ENCODE peak calls at places on chromosome 4, in seven cellular contexts. N is HL-60, W is hepatocyte, A is prostate gland, Y is right cardiac atrium, U is A549, B is ovary. Q is an unnamed sample.

GRCh38 chr4:4694296-4694772 is 152.5 kb upstream of the STX18 start:
- DNase-seq in N (no peak), W (peak), A (peak), Y (no peak), U (no peak), B (peak), Q (no peak)

GRCh38 chr4:168674077-168674747 is 177.4 kb downstream of the PALLD start:
- DNase-seq in N (no peak), W (peak), A (no peak), Y (no peak), U (peak), B (no peak), Q (no peak)

GRCh38 chr4:6918345-6918744 is 8.7 kb downstream of the TBC1D14 start:
- DNase-seq in N (no peak), W (no peak), A (no peak), Y (no peak), U (no peak), B (no peak), Q (no peak)

GRCh38 chr4:99471896-99472295 is 36.8 kb upstream of the ADH7 start:
- DNase-seq in N (no peak), W (no peak), A (no peak), Y (no peak), U (no peak), B (no peak), Q (no peak)

GRCh38 chr4:6408263-6408662 is 64.2 kb downstream of the PPP2R2C start:
- DNase-seq in N (no peak), W (no peak), A (no peak), Y (no peak), U (peak), B (no peak), Q (no peak)

GRCh38 chr4:62288803-62289541 is 1088.8 kb downstream of the ADGRL3 start:
- DNase-seq in N (no peak), W (peak), A (no peak), Y (no peak), U (no peak), B (no peak), Q (no peak)

GRCh38 chr4:80049813-80050534 is 23.1 kb downstream of the ANTXR2 start:
- DNase-seq in N (no peak), W (no peak), A (no peak), Y (no peak), U (no peak), B (peak), Q (no peak)

GRCh38 chr4:69054578-69055200 is 41.6 kb upstream of the UGT2B7 start:
- DNase-seq in N (no peak), W (peak), A (no peak), Y (no peak), U (peak), B (no peak), Q (no peak)

GRCh38 chr4:82733636-82734035 is 65.0 kb downstream of the SCD5 start:
- DNase-seq in N (no peak), W (peak), A (no peak), Y (no peak), U (no peak), B (peak), Q (no peak)

GRCh38 chr4:2843909-2844584 is 403 bp downstream of the ADD1 start:
- DNase-seq in N (no peak), W (peak), A (peak), Y (peak), U (peak), B (peak), Q (peak)

GRCh38 chr4:2846172-2846571 is 2.5 kb downstream of the ADD1 start:
- DNase-seq in N (no peak), W (no peak), A (no peak), Y (no peak), U (no peak), B (no peak), Q (no peak)

GRCh38 chr4:2843023-2843908 is at the start of gene ADD1:
- DNase-seq in N (peak), W (peak), A (peak), Y (peak), U (peak), B (peak), Q (peak)

GRCh38 chr4:2839060-2839459 is 4.6 kb upstream of the ADD1 start:
- DNase-seq in N (no peak), W (no peak), A (no peak), Y (no peak), U (no peak), B (no peak), Q (no peak)

DNA sequence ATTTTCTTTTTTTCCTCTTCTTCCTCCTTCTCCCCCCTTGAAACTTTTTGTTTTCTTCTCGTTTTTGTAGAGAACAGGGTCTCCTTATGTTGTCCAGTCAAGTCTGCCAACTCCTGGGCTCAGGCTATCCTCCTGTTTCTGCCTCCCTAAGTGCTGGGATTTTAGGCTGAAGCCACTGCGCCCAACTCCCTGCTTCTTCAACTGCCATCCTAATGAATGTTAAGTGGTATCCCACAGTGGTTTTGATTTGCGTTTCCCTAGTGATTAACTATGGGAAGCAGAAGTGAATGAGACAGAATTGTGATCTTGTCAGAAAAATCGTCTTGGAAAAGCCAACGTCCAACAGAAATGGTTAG is 999 bp upstream of the ADD1 start:
- DNase-seq in N (no peak), W (no peak), A (no peak), Y (no peak), U (no peak), B (no peak), Q (no peak)
- H3K27ac ChIP-seq in N (peak), W (peak), A (peak), Y (peak), U (peak), B (peak), Q (peak)

GRCh38 chr4:56463711-56464110 is 3.7 kb upstream of the SRP72 start:
- DNase-seq in N (no peak), W (no peak), A (no peak), Y (no peak), U (no peak), B (no peak), Q (no peak)

GRCh38 chr4:56465599-56466295 is 1.7 kb upstream of the SRP72 start:
- DNase-seq in N (no peak), W (no peak), A (no peak), Y (no peak), U (no peak), B (no peak), Q (no peak)

GRCh38 chr4:56462157-56462556 is 5.3 kb upstream of the SRP72 start:
- DNase-seq in N (no peak), W (no peak), A (no peak), Y (no peak), U (no peak), B (no peak), Q (no peak)

GRCh38 chr4:56464581-56464980 is 2.8 kb upstream of the SRP72 start:
- DNase-seq in N (no peak), W (no peak), A (no peak), Y (no peak), U (no peak), B (no peak), Q (no peak)

DNA sequence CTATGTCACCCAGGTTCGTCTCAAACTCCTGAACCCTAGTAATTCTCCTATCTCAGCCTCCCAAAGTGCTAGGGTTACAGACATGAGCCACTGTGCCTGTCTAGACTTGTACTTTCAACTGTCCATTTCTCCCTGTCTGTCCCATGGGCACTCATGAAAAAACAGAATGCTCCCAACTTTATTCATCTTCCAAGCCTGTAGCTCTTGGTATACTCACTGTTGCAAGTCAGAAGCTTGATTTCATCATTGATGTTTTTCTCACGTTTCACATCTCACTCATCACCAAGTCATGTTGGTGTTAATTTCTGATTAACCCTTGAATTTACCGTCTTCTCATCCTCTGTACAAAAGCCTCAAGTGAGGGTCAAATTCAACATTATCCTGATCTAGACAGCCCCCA is 7.3 kb upstream of the SRP72 start:
- DNase-seq in N (no peak), W (no peak), A (no peak), Y (no peak), U (no peak), B (no peak), Q (no peak)
- H3K27ac ChIP-seq in N (no peak), W (no peak), A (no peak), Y (no peak), U (no peak), B (no peak), Q (no peak)

GRCh38 chr4:89055157-89056080 is 1.6 kb downstream of the FAM13A start:
- DNase-seq in N (no peak), W (no peak), A (no peak), Y (no peak), U (no peak), B (no peak), Q (no peak)

GRCh38 chr4:89056953-89057398 is at the start of gene FAM13A:
- DNase-seq in N (no peak), W (peak), A (peak), Y (peak), U (peak), B (peak), Q (peak)

GRCh38 chr4:89054627-89055026 is 2.4 kb downstream of the FAM13A start:
- DNase-seq in N (no peak), W (no peak), A (no peak), Y (no peak), U (no peak), B (no peak), Q (no peak)

GRCh38 chr4:89056292-89056952 is 563 bp downstream of the FAM13A start:
- DNase-seq in N (no peak), W (no peak), A (no peak), Y (no peak), U (no peak), B (no peak), Q (no peak)
- H3K27ac ChIP-seq in N (no peak), W (peak), A (peak), Y (no peak), U (peak), B (no peak), Q (peak)

GRCh38 chr4:15027921-15028435 is 25.7 kb downstream of the CPEB2 start:
- DNase-seq in N (no peak), W (no peak), A (no peak), Y (no peak), U (no peak), B (no peak), Q (no peak)
- H3K27ac ChIP-seq in N (no peak), W (no peak), A (no peak), Y (no peak), U (no peak), B (no peak), Q (no peak)

DNA sequence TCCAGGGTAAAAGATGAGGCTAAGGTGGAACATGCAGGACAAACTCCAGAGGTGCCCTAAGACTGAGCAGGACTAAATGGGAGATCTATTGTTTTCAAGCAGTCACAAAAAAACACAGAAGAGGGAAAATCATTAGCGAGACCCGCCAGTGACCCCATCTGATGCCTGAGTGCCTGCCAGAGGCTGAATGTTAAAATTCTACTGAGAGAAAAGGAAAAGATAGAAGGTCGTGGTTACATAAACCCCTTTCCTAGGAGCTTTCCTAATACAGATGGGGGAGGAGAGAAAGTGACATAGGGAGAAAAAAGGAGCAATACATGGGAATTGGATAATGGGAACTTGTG is 243.7 kb upstream of the KCNIP4 start:
- DNase-seq in N (no peak), W (no peak), A (no peak), Y (no peak), U (no peak), B (no peak), Q (no peak)
- H3K27ac ChIP-seq in N (no peak), W (no peak), A (no peak), Y (no peak), U (no peak), B (no peak), Q (no peak)

Q was measured in tibial artery.